ENCODE peak calls at places on chromosome 4, in four cellular contexts. One of them, this sample, is unnamed.

GRCh38 chr4:15569746-15570145 is 85.4 kb downstream of the FBXL5 start:
- DNase-seq in uterus: no peak
- DNase-seq in tibial nerve: no peak
- DNase-seq in Peyer's patch: no peak
- DNase-seq in this sample: no peak

GRCh38 chr4:114780205-114780604 is 181.6 kb downstream of the UGT8 start:
- DNase-seq in tibial nerve: no peak
- DNase-seq in uterus: no peak
- DNase-seq in Peyer's patch: no peak
- DNase-seq in this sample: peak

GRCh38 chr4:185524888-185525863 is 10.1 kb downstream of the PDLIM3 start:
- DNase-seq in tibial nerve: no peak
- DNase-seq in uterus: no peak
- DNase-seq in Peyer's patch: no peak
- DNase-seq in this sample: no peak

GRCh38 chr4:27861381-27861787 is 1000.7 kb downstream of the STIM2 start:
- DNase-seq in Peyer's patch: no peak
- DNase-seq in tibial nerve: no peak
- DNase-seq in uterus: no peak
- DNase-seq in this sample: peak

GRCh38 chr4:82661153-82661552 is 99.4 kb upstream of the TMEM150C start:
- DNase-seq in uterus: no peak
- DNase-seq in Peyer's patch: no peak
- DNase-seq in tibial nerve: no peak
- DNase-seq in this sample: no peak

GRCh38 chr4:183182873-183183725 is 84.0 kb downstream of the WWC2 start:
- DNase-seq in uterus: peak
- DNase-seq in tibial nerve: no peak
- DNase-seq in Peyer's patch: no peak
- DNase-seq in this sample: no peak

GRCh38 chr4:40747436-40747835 is 2.3 kb upstream of the NSUN7 start:
- DNase-seq in tibial nerve: no peak
- DNase-seq in Peyer's patch: no peak
- DNase-seq in uterus: no peak
- DNase-seq in this sample: no peak

GRCh38 chr4:41258783-41259182 is 2.1 kb downstream of the UCHL1 start:
- DNase-seq in uterus: no peak
- DNase-seq in Peyer's patch: no peak
- DNase-seq in tibial nerve: no peak
- DNase-seq in this sample: peak

GRCh38 chr4:28092610-28093009 is 1232.0 kb downstream of the STIM2 start:
- DNase-seq in tibial nerve: no peak
- DNase-seq in Peyer's patch: no peak
- DNase-seq in uterus: no peak
- DNase-seq in this sample: no peak

GRCh38 chr4:7781361-7781760 is 158.3 kb downstream of the AFAP1 start:
- DNase-seq in uterus: no peak
- DNase-seq in tibial nerve: no peak
- DNase-seq in Peyer's patch: no peak
- DNase-seq in this sample: no peak

GRCh38 chr4:184792334-184792733 is 33.4 kb downstream of the ACSL1 start:
- DNase-seq in Peyer's patch: no peak
- DNase-seq in tibial nerve: no peak
- DNase-seq in uterus: no peak
- DNase-seq in this sample: no peak

GRCh38 chr4:6198768-6199343 is 1.5 kb downstream of the JAKMIP1 start:
- DNase-seq in tibial nerve: no peak
- DNase-seq in uterus: no peak
- DNase-seq in Peyer's patch: no peak
- DNase-seq in this sample: no peak

GRCh38 chr4:110165382-110166285 is 32.8 kb downstream of the ELOVL6 start:
- DNase-seq in tibial nerve: no peak
- DNase-seq in uterus: no peak
- DNase-seq in Peyer's patch: peak
- DNase-seq in this sample: no peak

GRCh38 chr4:110164251-110164650 is 34.2 kb downstream of the ELOVL6 start:
- DNase-seq in Peyer's patch: no peak
- DNase-seq in uterus: no peak
- DNase-seq in tibial nerve: no peak
- DNase-seq in this sample: no peak

GRCh38 chr4:110160616-110161015 is 37.8 kb downstream of the ELOVL6 start:
- DNase-seq in tibial nerve: no peak
- DNase-seq in Peyer's patch: no peak
- DNase-seq in uterus: no peak
- DNase-seq in this sample: no peak

GRCh38 chr4:110164856-110165255 is 33.6 kb downstream of the ELOVL6 start:
- DNase-seq in tibial nerve: no peak
- DNase-seq in uterus: no peak
- DNase-seq in Peyer's patch: no peak
- DNase-seq in this sample: no peak

GRCh38 chr4:110163327-110164070 is 34.9 kb downstream of the ELOVL6 start:
- DNase-seq in tibial nerve: no peak
- DNase-seq in Peyer's patch: no peak
- DNase-seq in uterus: no peak
- DNase-seq in this sample: no peak
- H3K4me3 ChIP-seq in tibial nerve: no peak
- H3K4me3 ChIP-seq in Peyer's patch: no peak
- H3K4me3 ChIP-seq in uterus: no peak
- H3K4me3 ChIP-seq in this sample: no peak

GRCh38 chr4:153152453-153153338 is 51.5 kb upstream of the TRIM2 start:
- DNase-seq in Peyer's patch: peak
- DNase-seq in tibial nerve: peak
- DNase-seq in uterus: no peak
- DNase-seq in this sample: peak

GRCh38 chr4:153154010-153154975 is 50.0 kb upstream of the TRIM2 start:
- DNase-seq in tibial nerve: no peak
- DNase-seq in Peyer's patch: no peak
- DNase-seq in uterus: no peak
- DNase-seq in this sample: no peak

GRCh38 chr4:153156263-153156662 is 48.0 kb upstream of the TRIM2 start:
- DNase-seq in Peyer's patch: no peak
- DNase-seq in uterus: no peak
- DNase-seq in tibial nerve: no peak
- DNase-seq in this sample: no peak

GRCh38 chr4:153151535-153152452 is 52.4 kb upstream of the TRIM2 start:
- DNase-seq in Peyer's patch: no peak
- DNase-seq in uterus: peak
- DNase-seq in tibial nerve: no peak
- DNase-seq in this sample: peak

DNA sequence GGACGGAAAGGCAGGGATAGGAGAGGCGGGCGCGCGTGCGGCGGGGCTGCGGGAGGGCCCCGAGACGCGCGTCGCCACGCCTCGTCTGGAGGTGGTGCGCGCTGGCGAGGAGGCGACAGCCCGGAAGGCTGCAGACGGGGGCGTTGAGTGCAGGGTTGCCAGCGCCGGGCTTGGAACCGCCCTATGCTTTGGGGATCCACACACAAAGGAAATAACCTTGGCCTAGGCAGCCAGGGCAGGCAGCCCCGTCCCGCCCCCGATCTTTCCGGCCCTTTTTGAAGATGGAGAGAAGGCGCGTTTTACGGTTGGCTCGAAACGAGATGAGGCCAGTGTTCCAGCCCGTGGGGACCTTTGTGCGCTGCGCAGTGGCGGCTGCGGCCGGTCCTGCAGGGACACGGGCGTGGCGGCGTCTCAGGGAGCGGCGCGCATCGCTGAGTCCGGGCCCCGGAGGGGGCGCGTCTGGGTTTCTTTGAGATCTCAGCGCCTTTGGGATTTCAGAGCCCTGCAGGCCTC is 50.8 kb upstream of the TRIM2 start:
- DNase-seq in Peyer's patch: peak
- DNase-seq in tibial nerve: no peak
- DNase-seq in uterus: peak
- DNase-seq in this sample: peak
- TF ChIP-seq POLR2A in Peyer's patch: no peak
- TF ChIP-seq POLR2A in tibial nerve: no peak
- TF ChIP-seq POLR2A in uterus: no peak
- TF ChIP-seq POLR2A in this sample: peak

DNA sequence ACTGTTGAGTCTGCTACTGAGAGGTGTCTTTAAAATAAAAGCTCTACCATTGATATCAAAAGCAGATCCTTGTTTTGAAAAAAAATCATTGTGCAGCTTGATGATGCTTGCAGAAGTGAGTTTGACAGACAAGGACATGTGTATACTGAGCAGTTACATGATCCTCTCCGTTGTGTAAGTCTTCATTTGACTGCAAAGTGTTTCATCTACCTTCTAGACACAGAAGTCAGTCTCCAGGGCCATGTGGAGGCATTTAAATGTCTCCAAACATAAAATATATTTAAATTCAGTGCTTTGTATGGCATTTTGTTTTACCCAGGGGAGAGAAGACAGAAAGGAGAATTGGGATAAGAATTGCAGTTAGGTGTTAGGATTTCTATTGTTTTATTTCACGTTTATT is 107.8 kb upstream of the MYOZ2 start:
- DNase-seq in uterus: no peak
- DNase-seq in tibial nerve: no peak
- DNase-seq in Peyer's patch: no peak
- DNase-seq in this sample: no peak
- H3K27ac ChIP-seq in uterus: peak
- H3K27ac ChIP-seq in tibial nerve: peak
- H3K27ac ChIP-seq in Peyer's patch: peak
- H3K27ac ChIP-seq in this sample: no peak

GRCh38 chr4:32519060-32519459 is 1798.9 kb downstream of the PCDH7 start:
- DNase-seq in Peyer's patch: no peak
- DNase-seq in tibial nerve: no peak
- DNase-seq in uterus: no peak
- DNase-seq in this sample: no peak
- H3K4me3 ChIP-seq in Peyer's patch: no peak
- H3K4me3 ChIP-seq in tibial nerve: no peak
- H3K4me3 ChIP-seq in uterus: no peak
- H3K4me3 ChIP-seq in this sample: no peak

DNA sequence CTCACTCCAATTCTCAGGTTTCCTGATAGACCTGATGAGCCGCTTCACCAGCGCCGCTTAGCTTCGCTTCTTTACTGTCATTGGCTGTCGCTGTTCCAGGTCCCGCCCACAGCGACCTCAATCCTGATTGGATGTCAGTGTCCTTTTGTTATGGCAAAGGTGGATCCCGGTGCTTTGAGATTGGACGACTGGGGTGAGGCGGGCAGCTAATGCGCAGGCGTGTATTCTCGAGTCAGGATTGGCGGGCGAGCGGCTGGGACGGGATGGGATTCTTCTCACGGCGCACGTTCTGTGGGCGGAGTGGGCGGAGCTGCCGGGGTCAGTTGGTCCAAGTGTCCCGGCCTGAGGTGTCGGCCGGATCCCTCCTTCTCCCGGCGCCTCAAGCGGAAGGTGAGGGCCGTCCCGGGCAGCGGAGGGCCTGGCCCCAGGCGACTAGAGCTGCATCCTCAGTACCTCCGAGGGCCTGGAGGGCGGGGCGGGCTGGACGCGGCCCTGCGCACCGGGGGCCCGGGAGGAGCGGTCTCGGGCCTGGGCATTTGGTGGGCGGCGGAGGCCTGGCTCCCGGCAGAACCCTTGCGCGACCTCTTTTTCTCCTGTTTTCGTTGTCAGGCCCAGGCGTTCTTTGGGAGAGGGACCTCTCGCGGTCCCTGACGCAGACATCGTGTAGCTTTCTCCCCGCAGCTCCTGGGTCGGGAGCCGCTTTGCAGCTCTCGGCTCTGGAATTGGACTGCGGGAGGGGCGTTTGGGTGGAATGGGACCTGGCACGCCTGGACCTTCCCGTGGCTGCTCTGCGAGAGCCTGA is at the start of gene SCOC:
- DNase-seq in Peyer's patch: peak
- DNase-seq in uterus: peak
- DNase-seq in tibial nerve: peak
- DNase-seq in this sample: peak
- TF ChIP-seq POLR2A in Peyer's patch: peak
- TF ChIP-seq POLR2A in uterus: peak
- TF ChIP-seq POLR2A in tibial nerve: peak
- TF ChIP-seq POLR2A in this sample: peak

This sample was measured in body of pancreas.